ENCODE peak calls at places on chromosomes 4 and X, in seven cellular contexts. J is uterus, S is H1, M is transverse colon, N is prostate gland, I is breast epithelium, A is stomach. E is an unnamed sample.

GRCh38 chr4:100569196-100569595 is 51.4 kb upstream of the EMCN start:
- DNase-seq in N (no peak), S (no peak), J (no peak), M (no peak), A (no peak), I (no peak), E (no peak)

GRCh38 chr4:118682928-118683327 is 2.3 kb upstream of the METTL14 start:
- DNase-seq in A (no peak), N (no peak), M (no peak), I (no peak), S (no peak), J (no peak), E (no peak)

GRCh38 chrX:110004210-110004609 is 1.3 kb downstream of the TMEM164 start:
- DNase-seq in A (peak), S (no peak), J (no peak), I (no peak), M (peak), N (peak), E (no peak)

GRCh38 chr4:39763714-39764572 is 66.0 kb downstream of the UBE2K start:
- DNase-seq in J (no peak), M (no peak), A (no peak), S (no peak), N (no peak), I (no peak), E (no peak)

GRCh38 chrX:40100141-40100536 is 2.4 kb upstream of the BCOR start:
- DNase-seq in N (peak), I (no peak), J (peak), S (no peak), A (peak), M (peak), E (no peak)

GRCh38 chr4:123453006-123453685 is 56.6 kb downstream of the SPRY1 start:
- DNase-seq in M (no peak), I (no peak), S (no peak), A (no peak), N (no peak), J (no peak), E (no peak)

GRCh38 chr4:87286970-87287369 is 35.7 kb downstream of the HSD17B13 start:
- DNase-seq in I (no peak), A (no peak), M (no peak), N (no peak), S (no peak), J (no peak), E (no peak)

GRCh38 chr4:44196796-44197195 is 251.8 kb downstream of the KCTD8 start:
- DNase-seq in A (no peak), I (no peak), M (no peak), S (no peak), N (no peak), J (no peak), E (no peak)

GRCh38 chr4:156888762-156889161 is 82.8 kb downstream of the PDGFC start:
- DNase-seq in I (no peak), A (no peak), J (no peak), S (no peak), M (no peak), N (no peak), E (no peak)

GRCh38 chr4:129353490-129353889 is 257.5 kb downstream of the C4orf33 start:
- DNase-seq in N (no peak), I (no peak), S (no peak), M (no peak), J (no peak), A (no peak), E (no peak)

GRCh38 chr4:69800599-69800998 is 40.2 kb upstream of the SULT1B1 start:
- DNase-seq in I (no peak), M (no peak), N (no peak), J (no peak), A (no peak), S (no peak), E (no peak)

GRCh38 chr4:54228064-54228527 is 997 bp upstream of the PDGFRA start:
- DNase-seq in N (no peak), A (peak), M (peak), I (peak), J (peak), S (no peak), E (no peak)

GRCh38 chr4:54225671-54226398 is 3.3 kb upstream of the PDGFRA start:
- DNase-seq in M (no peak), N (no peak), S (no peak), J (no peak), I (no peak), A (no peak), E (no peak)

GRCh38 chr4:54224960-54225670 is 4.0 kb upstream of the PDGFRA start:
- DNase-seq in I (no peak), S (no peak), M (no peak), A (no peak), J (peak), N (no peak), E (no peak)

GRCh38 chr4:54227261-54228063 is 1.6 kb upstream of the PDGFRA start:
- DNase-seq in N (no peak), S (no peak), I (no peak), J (no peak), A (no peak), M (no peak), E (no peak)

DNA sequence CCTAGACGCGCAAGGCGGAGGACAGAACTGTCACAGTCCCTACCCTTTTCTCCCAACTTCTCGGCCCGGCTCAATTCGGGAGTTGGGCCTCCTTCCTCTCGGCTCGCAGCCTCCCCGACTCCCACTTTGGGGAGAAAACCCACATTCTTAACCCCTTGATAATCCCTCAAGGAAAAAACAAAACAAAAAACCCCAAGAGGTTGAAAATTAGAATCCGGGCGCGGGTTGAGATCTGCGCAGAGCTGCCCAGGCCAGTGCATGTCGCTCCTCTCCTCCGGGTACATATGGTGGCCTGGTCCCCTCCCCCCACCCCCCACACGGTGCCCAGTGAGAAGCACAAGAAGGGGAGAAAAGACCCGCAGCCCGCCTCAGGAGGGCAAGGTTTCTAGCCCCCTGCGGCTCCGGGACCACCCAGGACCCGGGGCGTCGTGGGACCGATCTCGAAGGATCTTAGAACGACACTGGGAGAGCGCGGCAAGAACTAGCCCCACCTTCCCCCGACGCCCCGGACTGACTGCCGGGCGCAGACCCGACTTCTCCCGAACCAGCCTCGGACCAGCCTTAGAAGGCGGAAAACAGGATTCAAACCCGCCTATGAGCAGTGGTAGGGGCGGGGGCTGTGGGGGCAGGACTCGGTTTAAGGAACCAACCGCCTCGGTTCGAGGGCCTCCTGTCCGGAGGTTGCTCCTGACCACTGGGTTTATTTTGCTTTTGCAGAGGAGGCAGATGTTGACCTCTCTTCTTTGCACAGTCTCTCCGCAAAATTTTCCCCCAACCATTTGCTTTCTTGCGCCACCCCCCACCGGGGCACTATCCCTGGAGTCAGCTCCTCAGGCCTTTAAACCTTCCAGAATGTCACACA is 2.5 kb upstream of the PDGFRA start:
- DNase-seq in M (peak), I (peak), A (no peak), N (no peak), S (no peak), J (peak), E (no peak)
- TF ChIP-seq POLR2A in M (peak), I (no peak), A (no peak), N (no peak), S (no peak), J (no peak), E (no peak)

DNA sequence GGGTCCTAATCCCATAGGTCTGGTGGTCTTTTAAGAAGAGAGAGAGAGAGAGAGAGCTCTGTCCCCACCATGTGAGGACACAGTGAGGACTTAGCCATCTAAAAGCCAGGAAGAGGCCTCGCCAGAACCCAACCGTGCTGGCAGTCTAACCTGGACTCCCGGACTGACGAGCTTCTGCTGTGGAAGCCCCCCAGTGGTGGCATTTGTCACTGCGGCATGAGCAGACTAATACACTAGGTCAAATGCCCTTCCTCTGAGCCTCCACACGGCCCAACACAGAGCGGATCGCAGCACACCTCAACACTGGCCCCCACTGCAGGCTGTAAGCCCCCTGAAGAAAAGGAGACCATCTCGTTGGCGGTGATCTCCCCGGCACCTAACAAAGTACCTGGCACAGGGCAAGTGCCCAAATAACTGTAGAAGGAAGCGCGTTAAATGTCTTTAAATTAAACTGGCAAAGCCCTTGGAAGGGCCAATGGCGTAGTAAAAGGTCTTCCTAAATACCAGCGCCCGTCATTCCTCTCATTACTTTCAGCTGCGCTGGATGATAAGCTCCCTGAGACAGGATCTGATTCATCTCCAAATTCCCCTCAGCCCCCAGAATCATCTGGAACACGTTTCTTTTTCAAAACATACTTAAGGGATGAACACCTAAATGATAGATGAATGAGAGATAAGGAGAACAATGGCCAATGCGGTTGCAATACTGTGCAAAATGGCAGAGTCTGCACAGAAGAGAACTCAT is 95.2 kb downstream of the AFAP1 start:
- DNase-seq in A (peak), S (peak), N (peak), I (no peak), M (peak), J (peak), E (peak)
- TF ChIP-seq POLR2A in A (no peak), S (no peak), N (no peak), I (no peak), M (no peak), J (no peak), E (no peak)

DNA sequence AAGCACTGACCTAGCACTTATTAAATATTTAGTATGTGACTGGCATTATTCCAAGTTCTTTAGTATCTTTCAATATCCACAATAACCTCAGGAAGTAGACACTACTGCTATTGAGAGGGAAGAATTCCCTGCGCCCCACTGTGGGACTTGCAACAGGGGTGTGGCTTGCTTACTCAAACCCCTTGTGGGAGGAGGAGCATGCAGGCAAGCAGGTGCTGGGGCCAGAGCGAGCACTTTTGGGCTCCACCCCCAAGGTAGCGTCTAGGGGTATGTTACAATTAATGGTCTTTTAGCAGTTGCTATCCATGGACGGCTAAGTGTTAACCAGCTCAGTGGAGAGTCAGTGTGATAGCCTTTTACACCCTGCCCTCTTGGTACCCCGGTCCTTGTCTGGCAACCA is 50.7 kb downstream of the FAM13A start:
- DNase-seq in M (no peak), A (no peak), S (no peak), J (no peak), I (no peak), N (no peak), E (no peak)
- TF ChIP-seq POLR2A in M (no peak), A (no peak), S (no peak), J (no peak), I (no peak), N (no peak), E (no peak)

DNA sequence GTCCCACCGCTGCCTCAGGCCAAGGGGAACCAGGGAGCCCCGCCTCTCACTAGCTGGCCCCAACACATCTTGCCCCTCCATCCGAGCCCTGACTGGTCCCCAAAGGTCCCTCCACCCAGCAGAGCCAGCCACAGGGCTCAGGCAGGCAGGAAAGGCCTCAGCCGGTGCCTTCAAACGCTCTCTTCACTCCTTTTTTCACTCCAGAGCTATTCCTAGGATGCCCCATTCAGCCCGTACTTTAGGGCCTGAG is 1.5 kb upstream of the ARHGAP4 start:
- DNase-seq in A (no peak), M (no peak), N (no peak), I (no peak), S (no peak), J (no peak), E (no peak)
- TF ChIP-seq POLR2A in A (no peak), M (no peak), N (no peak), I (no peak), S (no peak), J (no peak), E (no peak)

DNA sequence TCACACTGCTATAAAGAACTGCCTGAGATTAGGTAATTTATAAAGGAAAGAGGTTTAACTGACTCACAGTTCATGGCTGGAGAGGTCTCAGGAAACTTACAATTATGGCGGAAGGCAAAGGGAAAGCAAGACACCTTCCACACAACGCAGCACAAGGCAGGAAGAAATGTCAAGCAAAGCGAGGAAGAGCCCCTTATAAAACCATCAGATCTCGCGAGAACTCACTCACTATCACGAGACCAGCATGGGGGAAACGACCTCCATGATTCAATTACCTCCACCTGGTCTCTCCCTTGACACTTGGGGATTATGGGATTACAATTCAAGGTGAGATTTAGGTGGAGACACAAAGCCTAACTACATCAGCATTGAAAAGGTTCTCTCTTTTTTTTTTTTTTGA is 39.6 kb downstream of the PALLD start:
- DNase-seq in A (no peak), N (no peak), M (no peak), S (no peak), I (no peak), J (no peak), E (peak)
- TF ChIP-seq POLR2A in A (no peak), N (no peak), M (no peak), S (no peak), I (no peak), J (no peak), E (peak)

DNA sequence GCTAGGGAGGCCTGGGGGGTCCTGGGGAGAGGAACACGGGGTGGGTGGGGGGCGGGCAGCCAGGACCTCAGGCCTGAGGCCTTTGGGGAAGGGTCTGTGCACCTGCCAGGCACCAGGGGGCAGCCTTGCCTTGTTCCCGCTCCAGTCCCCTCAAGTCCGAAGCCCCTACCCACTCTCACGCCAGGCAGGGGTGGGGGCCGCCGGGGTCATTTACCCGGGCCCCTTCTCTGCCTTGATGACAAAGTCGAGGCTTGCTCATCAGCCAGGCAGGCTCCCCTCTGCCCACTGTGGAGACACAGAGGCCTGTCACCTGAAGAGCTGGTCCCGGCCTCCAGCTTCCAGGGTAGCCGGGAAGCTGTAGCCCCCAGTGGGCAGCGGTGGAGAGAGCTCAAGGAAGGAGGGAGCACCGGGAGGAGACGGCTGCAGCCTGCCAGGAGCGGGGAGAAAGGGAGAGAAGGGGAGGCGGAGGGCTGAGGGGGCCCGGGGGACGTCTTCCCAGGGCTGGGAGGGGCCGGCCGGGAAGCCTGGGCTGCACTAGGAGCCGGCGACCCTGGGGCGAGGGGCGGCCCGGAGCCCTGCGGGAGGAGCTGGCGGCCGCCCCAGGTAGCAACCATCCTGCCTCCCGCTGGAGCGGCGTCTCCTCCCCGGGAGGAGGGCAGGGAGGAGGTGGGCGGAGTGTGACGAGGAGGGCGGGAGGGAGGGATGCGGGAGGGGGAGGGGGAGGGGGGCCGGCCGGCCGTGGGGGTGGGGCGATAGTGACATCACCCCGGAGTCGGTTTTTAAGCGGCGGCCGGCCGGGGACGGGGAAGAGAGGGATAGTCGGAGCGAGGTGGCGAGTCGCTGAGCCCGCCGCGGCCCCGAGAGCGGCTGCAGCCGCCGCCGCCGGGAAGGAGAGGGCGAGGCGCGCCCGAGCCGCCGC is at the start of gene SLC6A8:
- DNase-seq in J (peak), N (peak), M (peak), A (peak), I (peak), S (no peak), E (peak)
- TF ChIP-seq POLR2A in J (peak), N (peak), M (peak), A (no peak), I (no peak), S (no peak), E (no peak)